ENCODE peak calls at places on chromosomes 2 and 18, in six cellular contexts. N, F, Y, R, U and E are unnamed samples.

GRCh38 chr2:207334631-207335371 is 169.1 kb upstream of the KLF7 start:
- DNase-seq in N (no peak), F (peak; percentile 22), Y (no peak), R (peak; percentile 64), U (no peak), E (no peak)

GRCh38 chr2:39020383-39020782 is 100.5 kb downstream of the SOS1 start:
- DNase-seq in N (no peak), F (no peak), Y (no peak), R (no peak), U (no peak), E (no peak)

GRCh38 chr2:150624001-150624401 is 136.5 kb upstream of the RND3 start:
- DNase-seq in N (no peak), F (no peak), Y (no peak), R (no peak), U (peak; percentile 19), E (no peak)

GRCh38 chr2:45031028-45031427 is 21.8 kb upstream of the SIX2 start:
- DNase-seq in N (no peak), F (no peak), Y (no peak), R (no peak), U (no peak), E (no peak)

GRCh38 chr2:120175000-120175581 is 48.1 kb downstream of the TMEM185B start:
- DNase-seq in N (peak; percentile 70), F (peak; percentile 68), Y (no peak), R (no peak), U (no peak), E (no peak)

GRCh38 chr2:2237563-2237962 is 93.5 kb downstream of the MYT1L start:
- DNase-seq in N (no peak), F (no peak), Y (no peak), R (no peak), U (no peak), E (no peak)

GRCh38 chr2:226791487-226792081 is 8.0 kb downstream of the IRS1 start:
- DNase-seq in N (no peak), F (peak; percentile 85), Y (peak; percentile 98), R (peak; percentile 93), U (peak; percentile 19), E (peak; percentile 99)

GRCh38 chr2:86393521-86394490 is 47.4 kb upstream of the KDM3A start:
- DNase-seq in N (no peak), F (no peak), Y (no peak), R (no peak), U (no peak), E (no peak)

GRCh38 chr2:43027103-43027482 is 199.3 kb downstream of the ZFP36L2 start:
- DNase-seq in N (no peak), F (no peak), Y (no peak), R (no peak), U (no peak), E (no peak)

GRCh38 chr2:94879314-94879981 is 8.2 kb downstream of the TEKT4 start:
- DNase-seq in N (no peak), F (no peak), Y (no peak), R (no peak), U (no peak), E (no peak)

GRCh38 chr2:26558271-26559043 is 80.5 kb upstream of the OTOF start:
- DNase-seq in N (no peak), F (no peak), Y (no peak), R (no peak), U (no peak), E (no peak)

GRCh38 chr18:12061685-12062084 is 32.0 kb upstream of the ANKRD62 start:
- DNase-seq in N (no peak), F (no peak), Y (no peak), R (no peak), U (no peak), E (no peak)

GRCh38 chr2:101883860-101884259 is 107.9 kb upstream of the IL1R2 start:
- DNase-seq in N (peak; percentile 60), F (peak; percentile 60), Y (no peak), R (no peak), U (no peak), E (peak; percentile 8)

GRCh38 chr18:36711813-36712444 is 116.9 kb downstream of the TPGS2 start:
- DNase-seq in N (no peak), F (no peak), Y (no peak), R (no peak), U (no peak), E (no peak)

GRCh38 chr2:189659734-189660133 is 1.5 kb upstream of the ASNSD1 start:
- DNase-seq in N (no peak), F (no peak), Y (no peak), R (no peak), U (no peak), E (no peak)

GRCh38 chr18:58230438-58231179 is 186.6 kb downstream of the NEDD4L start:
- DNase-seq in N (no peak), F (no peak), Y (no peak), R (no peak), U (no peak), E (no peak)

GRCh38 chr2:71614976-71615768 is 161.8 kb downstream of the DYSF start:
- DNase-seq in N (peak; percentile 18), F (no peak), Y (no peak), R (peak; percentile 38), U (no peak), E (no peak)

GRCh38 chr2:177675256-177676220 is 283.0 kb downstream of the AGPS start:
- DNase-seq in N (no peak), F (no peak), Y (no peak), R (no peak), U (no peak), E (no peak)

GRCh38 chr2:20430461-20431302 is 16.2 kb upstream of the RHOB start:
- DNase-seq in N (no peak), F (peak; percentile 63), Y (no peak), R (no peak), U (no peak), E (no peak)

GRCh38 chr2:174577967-174578589 is 19.5 kb downstream of the WIPF1 start:
- DNase-seq in N (no peak), F (peak; percentile 44), Y (no peak), R (no peak), U (no peak), E (no peak)

GRCh38 chr2:176157499-176158305 is 595 bp downstream of the HOXD3 start:
- DNase-seq in N (no peak), F (no peak), Y (no peak), R (peak; percentile 66), U (no peak), E (no peak)

GRCh38 chr18:2258954-2259353 is 312.4 kb downstream of the METTL4 start:
- DNase-seq in N (no peak), F (no peak), Y (no peak), R (no peak), U (no peak), E (no peak)

GRCh38 chr2:181106789-181107418 is 126.5 kb downstream of the UBE2E3 start:
- DNase-seq in N (no peak), F (peak; percentile 13), Y (no peak), R (no peak), U (peak; percentile 74), E (peak; percentile 12)

GRCh38 chr2:153077311-153077710 is 358.9 kb downstream of the ARL6IP6 start:
- DNase-seq in N (no peak), F (no peak), Y (no peak), R (no peak), U (no peak), E (no peak)

GRCh38 chr2:71922501-71923142 is 225.0 kb downstream of the CYP26B1 start:
- DNase-seq in N (no peak), F (no peak), Y (no peak), R (no peak), U (no peak), E (no peak)

DNA sequence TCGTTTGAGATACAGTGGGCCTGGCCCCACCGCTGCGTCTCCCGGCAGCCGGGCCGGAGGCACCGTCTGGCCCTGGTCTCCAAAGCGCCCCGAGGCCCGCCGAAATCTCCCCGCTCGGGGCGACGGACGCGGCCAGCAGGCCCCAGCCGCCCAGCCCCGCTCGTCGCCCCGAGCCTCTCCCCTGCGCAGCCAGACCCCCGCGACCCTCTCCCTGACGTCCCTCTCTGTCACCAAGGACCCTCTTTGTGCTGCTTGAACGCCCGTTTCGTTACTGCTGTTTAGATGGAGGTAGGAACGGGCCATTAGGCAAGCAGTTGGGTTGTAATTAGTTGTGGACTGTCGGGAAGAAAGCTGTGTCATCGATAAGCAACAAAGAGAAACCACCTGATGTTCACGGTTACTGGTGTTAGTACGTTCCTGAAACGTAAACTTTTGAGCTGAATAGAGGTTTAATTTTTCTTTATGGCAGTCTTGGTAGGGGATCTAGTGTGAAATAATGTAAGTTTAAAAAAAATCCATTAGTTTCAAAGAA is 718 bp downstream of the UBXN4 start:
- DNase-seq in N (peak; percentile 65), F (peak; percentile 68), Y (peak; percentile 39), R (no peak), U (no peak), E (peak; percentile 8)
- TF ChIP-seq POLR2A in N (no peak), F (no peak), Y (no peak), R (no peak), U (no peak), E (peak; percentile 34)

DNA sequence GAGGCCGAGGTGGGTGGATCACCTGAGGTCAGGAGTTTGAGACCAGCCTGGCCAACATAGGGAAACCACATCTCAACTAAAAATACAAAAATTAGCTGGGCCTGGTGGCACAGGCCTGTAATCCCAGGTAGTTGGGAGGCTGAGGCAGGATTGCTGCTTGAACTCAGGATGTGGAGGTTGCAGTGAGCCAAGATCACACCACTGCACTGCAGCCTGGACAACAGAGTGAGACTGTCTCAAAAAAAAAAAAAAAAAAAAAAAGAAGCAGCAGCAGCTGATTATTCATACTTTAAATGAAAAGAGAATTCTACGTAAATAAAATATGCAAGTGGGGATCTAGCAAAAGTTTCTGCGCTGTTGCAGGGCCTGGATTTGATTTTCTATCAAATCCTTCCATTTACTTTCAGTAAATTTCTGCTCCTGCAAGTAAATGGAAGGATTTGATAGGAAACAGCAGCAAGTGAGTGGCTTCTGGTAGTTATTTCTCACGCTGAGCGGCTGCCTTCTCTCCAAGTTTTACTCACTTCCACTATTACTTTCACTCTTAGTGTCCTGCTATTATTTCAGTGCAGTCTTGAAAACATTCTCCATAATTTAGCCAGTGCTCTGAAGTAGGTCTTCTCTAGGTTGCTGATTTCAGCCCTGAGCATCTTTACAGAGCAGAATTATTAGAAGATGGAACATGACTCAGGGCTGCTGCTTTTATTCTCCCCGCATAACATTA is 68.4 kb downstream of the SLC16A14 start:
- DNase-seq in N (no peak), F (no peak), Y (peak; percentile 28), R (no peak), U (peak; percentile 70), E (peak; percentile 39)
- TF ChIP-seq TAF1 in N (no peak), F (no peak), Y (no peak), R (no peak), U (no peak), E (no peak)

GRCh38 chr2:121245913-121246312 is 39.1 kb downstream of the TFCP2L1 start:
- DNase-seq in N (no peak), F (no peak), Y (no peak), R (no peak), U (no peak), E (no peak)
- TF ChIP-seq POLR2A in N (no peak), F (no peak), Y (no peak), R (no peak), U (no peak), E (no peak)

GRCh38 chr18:21164746-21165145 is 53.1 kb upstream of the ROCK1 start:
- DNase-seq in N (no peak), F (no peak), Y (no peak), R (no peak), U (no peak), E (no peak)

GRCh38 chr18:21167641-21168372 is 56.2 kb upstream of the ROCK1 start:
- DNase-seq in N (peak; percentile 24), F (no peak), Y (no peak), R (peak; percentile 63), U (no peak), E (no peak)

GRCh38 chr18:21168880-21169279 is 57.3 kb upstream of the ROCK1 start:
- DNase-seq in N (no peak), F (no peak), Y (no peak), R (no peak), U (no peak), E (no peak)

GRCh38 chr18:21162786-21163185 is 51.2 kb upstream of the ROCK1 start:
- DNase-seq in N (no peak), F (no peak), Y (no peak), R (no peak), U (no peak), E (no peak)

GRCh38 chr18:21163647-21164625 is 52.3 kb upstream of the ROCK1 start:
- DNase-seq in N (no peak), F (no peak), Y (no peak), R (no peak), U (no peak), E (no peak)
- TF ChIP-seq TAF1 in N (no peak), F (no peak), Y (no peak), R (no peak), U (no peak), E (no peak)